ENCODE peak calls at places on chromosomes 11 and 22, in five cellular contexts. S is CD8-positive, alpha-beta T cell; X is stomach; L is cardiac septum; M is HCT116. R is an unnamed sample.

GRCh38 chr22:28674121-28674563 is 5.5 kb downstream of the TTC28 start:
- DNase-seq in X (no peak), L (no peak), M (no peak), S (no peak), R (no peak)

GRCh38 chr11:102573851-102574250 is 43.3 kb upstream of the MMP7 start:
- DNase-seq in X (no peak), M (no peak), L (no peak), S (no peak), R (no peak)

GRCh38 chr22:27251563-27251962 is 550.0 kb downstream of the MN1 start:
- DNase-seq in M (no peak), S (no peak), X (no peak), L (no peak), R (no peak)

GRCh38 chr22:44211256-44211945 is 30.7 kb downstream of the PARVG start:
- DNase-seq in L (no peak), X (no peak), S (no peak), M (no peak), R (peak)

GRCh38 chr11:35714882-35715612 is 52.5 kb downstream of the TRIM44 start:
- DNase-seq in X (no peak), L (no peak), M (no peak), S (no peak), R (no peak)

GRCh38 chr11:40567392-40567791 is 892.1 kb downstream of the LRRC4C start:
- DNase-seq in X (no peak), S (no peak), M (no peak), L (no peak), R (no peak)

GRCh38 chr11:46677169-46677568 is 23.2 kb downstream of the ARHGAP1 start:
- DNase-seq in X (no peak), S (no peak), M (no peak), L (no peak), R (no peak)

GRCh38 chr11:102560555-102561011 is 30.0 kb upstream of the MMP7 start:
- DNase-seq in M (no peak), S (no peak), X (no peak), L (no peak), R (peak)

GRCh38 chr11:9203715-9204311 is 61.3 kb downstream of the DENND5A start:
- DNase-seq in X (no peak), S (no peak), L (no peak), M (no peak), R (no peak)

GRCh38 chr11:61726775-61727174 is 25.7 kb upstream of the MYRF start:
- DNase-seq in L (no peak), S (no peak), X (no peak), M (no peak), R (no peak)

GRCh38 chr22:23400286-23400981 is 179.7 kb downstream of the IGLL1 start:
- DNase-seq in X (no peak), L (no peak), M (no peak), S (no peak), R (peak)

GRCh38 chr22:49753961-49754673 is 73.6 kb downstream of the BRD1 start:
- DNase-seq in X (no peak), S (no peak), M (no peak), L (no peak), R (no peak)

R was measured in Peyer's patch.